ENCODE peak calls at places on chromosomes 6 and 20, in seven cellular contexts. W is progenitor cell of endocrine pancreas; A is CD8-positive, alpha-beta memory T cell; T is left ventricle myocardium inferior; L is A172; C is HEK293T; H is stimulated activated CD8-positive, alpha-beta memory T cell treated with anti-CD3 and anti-CD28 coated beads, Interleukin-15, amount 100 ng/mL, for 24 hours. J is an unnamed sample.

GRCh38 chr6:78476561-78476960 is 390.8 kb upstream of the IRAK1BP1 start:
- DNase-seq in W (no peak), A (no peak), T (no peak), L (no peak), C (no peak), H (no peak), J (no peak)

GRCh38 chr6:143112837-143113236 is 52.1 kb downstream of the AIG1 start:
- DNase-seq in W (no peak), A (no peak), T (no peak), L (no peak), C (no peak), H (no peak), J (no peak)

GRCh38 chr6:139763468-139764214 is 389.2 kb upstream of the CITED2 start:
- DNase-seq in W (no peak), A (no peak), T (no peak), L (peak; percentile 58), C (no peak), H (no peak), J (no peak)

GRCh38 chr20:47258745-47259695 is 97.5 kb downstream of the ZMYND8 start:
- DNase-seq in W (no peak), A (no peak), T (peak; percentile 53), L (peak; percentile 25), C (no peak), H (no peak), J (no peak)

GRCh38 chr6:53210821-53211220 is 62.2 kb upstream of the GCM1 start:
- DNase-seq in W (no peak), A (no peak), T (no peak), L (no peak), C (no peak), H (no peak), J (no peak)

GRCh38 chr6:67606905-67607828 is 1027.9 kb upstream of the ADGRB3 start:
- DNase-seq in W (no peak), A (no peak), T (no peak), L (no peak), C (no peak), H (no peak), J (no peak)

GRCh38 chr6:158408552-158409130 is 96.4 kb downstream of the TULP4 start:
- DNase-seq in W (no peak), A (no peak), T (peak; percentile 70), L (peak; percentile 41), C (no peak), H (no peak), J (no peak)

GRCh38 chr20:23257106-23257761 is 93.4 kb upstream of the NXT1 start:
- DNase-seq in W (no peak), A (no peak), T (no peak), L (no peak), C (no peak), H (no peak), J (no peak)

GRCh38 chr6:164185342-164185920 is 770.9 kb downstream of the QKI start:
- DNase-seq in W (no peak), A (no peak), T (no peak), L (no peak), C (no peak), H (no peak), J (no peak)

GRCh38 chr20:46509523-46509922 is 3.8 kb downstream of the ZNF334 start:
- DNase-seq in W (no peak), A (no peak), T (no peak), L (no peak), C (no peak), H (no peak), J (no peak)

GRCh38 chr20:58481541-58482021 is 33.6 kb downstream of the APCDD1L start:
- DNase-seq in W (peak; percentile 30), A (no peak), T (no peak), L (no peak), C (peak; percentile 56), H (peak; percentile 21), J (peak; percentile 48)

GRCh38 chr6:16319813-16320532 is 81.6 kb downstream of the GMPR start:
- DNase-seq in W (no peak), A (peak; percentile 83), T (peak; percentile 73), L (peak; percentile 90), C (peak; percentile 22), H (peak; percentile 21), J (peak; percentile 59)

GRCh38 chr6:144449218-144449617 is 164.1 kb downstream of the UTRN start:
- DNase-seq in W (no peak), A (no peak), T (no peak), L (no peak), C (no peak), H (no peak), J (no peak)

GRCh38 chr20:38935285-38935684 is 9.1 kb downstream of the FAM83D start:
- DNase-seq in W (no peak), A (no peak), T (no peak), L (peak; percentile 13), C (no peak), H (no peak), J (no peak)

GRCh38 chr20:8299921-8300320 is 167.9 kb downstream of the PLCB1 start:
- DNase-seq in W (no peak), A (no peak), T (no peak), L (no peak), C (no peak), H (no peak), J (no peak)

GRCh38 chr6:142844065-142844755 is 100.8 kb downstream of the HIVEP2 start:
- DNase-seq in W (no peak), A (no peak), T (no peak), L (no peak), C (no peak), H (no peak), J (no peak)

GRCh38 chr6:108592371-108593337 is 31.9 kb downstream of the FOXO3 start:
- DNase-seq in W (no peak), A (peak; percentile 70), T (no peak), L (peak; percentile 75), C (peak; percentile 34), H (peak; percentile 2), J (peak; percentile 37)

GRCh38 chr6:63897952-63898351 is 262.4 kb downstream of the PHF3 start:
- DNase-seq in W (no peak), A (no peak), T (peak; percentile 32), L (no peak), C (no peak), H (no peak), J (no peak)

GRCh38 chr6:41132254-41132653 is 21.9 kb downstream of the TREML1 start:
- DNase-seq in W (no peak), A (no peak), T (no peak), L (no peak), C (no peak), H (no peak), J (no peak)

GRCh38 chr6:52697903-52698302 is 27.0 kb downstream of the TMEM14A start:
- DNase-seq in W (no peak), A (no peak), T (no peak), L (no peak), C (no peak), H (no peak), J (no peak)

GRCh38 chr6:119256978-119257462 is 92.5 kb downstream of the MAN1A1 start:
- DNase-seq in W (no peak), A (no peak), T (no peak), L (no peak), C (no peak), H (no peak), J (no peak)

GRCh38 chr6:170403451-170403850 is 96.9 kb downstream of the FAM120B start:
- DNase-seq in W (no peak), A (no peak), T (no peak), L (no peak), C (no peak), H (no peak), J (no peak)

GRCh38 chr6:4776493-4776966 is 326 bp downstream of the CDYL start:
- DNase-seq in W (peak; percentile 47), A (peak; percentile 34), T (no peak), L (no peak), C (peak; percentile 69), H (peak; percentile 13), J (peak; percentile 28)

GRCh38 chr6:52958546-52959255 is 36.4 kb downstream of the GSTA4 start:
- DNase-seq in W (no peak), A (no peak), T (no peak), L (no peak), C (no peak), H (no peak), J (no peak)

GRCh38 chr6:120260713-120261112 is 911.2 kb upstream of the MAN1A1 start:
- DNase-seq in W (no peak), A (no peak), T (no peak), L (no peak), C (no peak), H (no peak), J (no peak)